ENCODE peak calls at places on chromosome X, in nine cellular contexts. P is fibroblast of gingiva, Q is NCI-H1105, F is astrocyte, W is HEK293T, U is ureter, B is NCI-H460, J is GM10248, L is adipocyte. M is an unnamed sample.

GRCh38 chrX:74251006-74251930 is 52.7 kb upstream of the ZCCHC13 start:
- DNase-seq in J (no peak), Q (no peak), P (peak), W (no peak), U (no peak), L (peak), B (peak), F (peak), M (no peak)

GRCh38 chrX:68838571-68838910 is 9.7 kb downstream of the EFNB1 start:
- DNase-seq in J (no peak), L (no peak), W (no peak), F (no peak), B (no peak), P (no peak), U (no peak), Q (no peak), M (no peak)

GRCh38 chrX:147351644-147352043 is 537.1 kb upstream of the CXorf51A start:
- DNase-seq in Q (no peak), W (no peak), U (no peak), F (no peak), L (no peak), J (no peak), B (no peak), P (no peak), M (no peak)

GRCh38 chrX:154696328-154697045 is 43.1 kb upstream of the CTAG2 start:
- DNase-seq in W (no peak), U (no peak), B (peak), L (peak), J (no peak), P (peak), F (peak), Q (no peak), M (peak)

GRCh38 chrX:118824173-118824782 is 654 bp downstream of the ZCCHC12 start:
- DNase-seq in J (no peak), F (no peak), W (no peak), P (no peak), Q (no peak), B (no peak), U (no peak), L (no peak), M (no peak)

GRCh38 chrX:25049347-25049746 is 33.6 kb upstream of the ARX start:
- DNase-seq in W (no peak), Q (no peak), U (no peak), P (no peak), L (no peak), J (no peak), B (no peak), F (no peak), M (no peak)

GRCh38 chrX:116272881-116273280 is 102.3 kb downstream of the AGTR2 start:
- DNase-seq in W (no peak), U (no peak), P (peak), B (peak), F (no peak), L (no peak), J (no peak), Q (no peak), M (no peak)

GRCh38 chrX:24424948-24425347 is 40.1 kb upstream of the PDK3 start:
- DNase-seq in B (no peak), U (no peak), Q (no peak), F (peak), L (peak), W (no peak), P (peak), J (no peak), M (no peak)

GRCh38 chrX:151985955-151986354 is 11.5 kb upstream of the GABRE start:
- DNase-seq in Q (no peak), P (peak), U (peak), L (peak), B (no peak), F (peak), W (no peak), J (no peak), M (no peak)

GRCh38 chrX:68504237-68504636 is 5.4 kb downstream of the YIPF6 start:
- DNase-seq in U (no peak), Q (no peak), W (no peak), P (peak), J (no peak), B (no peak), L (no peak), F (peak), M (peak)

GRCh38 chrX:39985551-39985950 is 112.2 kb downstream of the BCOR start:
- DNase-seq in L (no peak), Q (no peak), W (no peak), F (no peak), J (no peak), B (no peak), P (no peak), U (no peak), M (no peak)

GRCh38 chrX:1062351-1062750 is 150.1 kb downstream of the CRLF2 start:
- DNase-seq in L (no peak), Q (no peak), U (no peak), W (no peak), B (no peak), F (no peak), J (no peak), P (no peak), M (no peak)

GRCh38 chrX:101385026-101385684 is 836 bp downstream of the BTK start:
- DNase-seq in W (no peak), F (no peak), Q (no peak), L (no peak), J (no peak), B (no peak), U (no peak), P (no peak), M (no peak)

GRCh38 chrX:33339219-33339618 is 127.9 kb upstream of the DMD start:
- DNase-seq in W (no peak), Q (no peak), J (no peak), P (no peak), B (no peak), U (no peak), L (no peak), F (no peak), M (no peak)

GRCh38 chrX:153551135-153551534 is 33.7 kb downstream of the ATP2B3 start:
- DNase-seq in P (peak), L (peak), U (no peak), F (no peak), B (no peak), J (no peak), W (no peak), Q (no peak), M (no peak)

GRCh38 chrX:150848914-150849365 is 49.5 kb downstream of the CD99L2 start:
- DNase-seq in J (no peak), L (no peak), Q (peak), B (peak), U (no peak), W (no peak), F (no peak), P (no peak), M (no peak)

GRCh38 chrX:111869639-111870034 is 6.3 kb upstream of the TRPC5OS start:
- DNase-seq in W (peak), Q (peak), B (peak), J (peak), U (peak), L (peak), F (peak), P (peak), M (peak)

GRCh38 chrX:74383611-74384010 is 37.7 kb upstream of the SLC16A2 start:
- DNase-seq in P (peak), U (no peak), Q (peak), F (peak), J (peak), L (peak), W (peak), B (peak), M (peak)

GRCh38 chrX:20267924-20268701 is 1.4 kb upstream of the RPS6KA3 start:
- DNase-seq in B (no peak), L (no peak), U (peak), W (no peak), P (peak), Q (no peak), F (peak), J (peak), M (no peak)

GRCh38 chrX:54043696-54044125 is 562 bp downstream of the PHF8 start:
- DNase-seq in P (peak), Q (no peak), L (peak), W (peak), U (peak), J (peak), B (peak), F (peak), M (no peak)

GRCh38 chrX:47578692-47579091 is 3.5 kb upstream of the TIMP1 start:
- DNase-seq in B (no peak), P (no peak), W (no peak), J (peak), Q (no peak), U (no peak), L (no peak), F (no peak), M (no peak)

GRCh38 chrX:12962041-12962504 is 12.8 kb upstream of the TMSB4X start:
- DNase-seq in Q (no peak), B (no peak), U (no peak), L (no peak), F (no peak), P (no peak), J (peak), W (no peak), M (no peak)

GRCh38 chrX:925652-926061 is 286.8 kb downstream of the CRLF2 start:
- DNase-seq in W (no peak), P (no peak), B (no peak), F (no peak), U (peak), L (no peak), Q (no peak), J (no peak), M (no peak)

GRCh38 chrX:37755073-37755472 is 24.8 kb upstream of the CYBB start:
- DNase-seq in U (no peak), F (no peak), W (no peak), B (no peak), P (no peak), L (no peak), J (peak), Q (no peak), M (no peak)